ENCODE peak calls at places on chromosomes 1 and 21, in seven cellular contexts. One of them, this sample, is unnamed.

GRCh38 chr1:32241011-32241763 is 5.8 kb upstream of the FAM167B start:
- DNase-seq in NCI-H1417: peak
- DNase-seq in RCC 7860: peak
- DNase-seq in GM23248: peak
- DNase-seq in stomach: peak
- DNase-seq in stimulated activated CD4-positive, alpha-beta T cell treated with anti-CD3 and anti-CD28 coated beads, Interleukin-15, amount 100 ng/mL, for 24 hours: peak
- DNase-seq in fibroblast of lung: peak
- DNase-seq in this sample: peak

GRCh38 chr1:242871631-242872030 is 347.1 kb upstream of the PLD5 start:
- DNase-seq in fibroblast of lung: no peak
- DNase-seq in RCC 7860: no peak
- DNase-seq in NCI-H1417: no peak
- DNase-seq in stimulated activated CD4-positive, alpha-beta T cell treated with anti-CD3 and anti-CD28 coated beads, Interleukin-15, amount 100 ng/mL, for 24 hours: no peak
- DNase-seq in stomach: no peak
- DNase-seq in GM23248: no peak
- DNase-seq in this sample: no peak

GRCh38 chr1:158095737-158096335 is 84.9 kb upstream of the CD1D start:
- DNase-seq in stomach: no peak
- DNase-seq in fibroblast of lung: no peak
- DNase-seq in stimulated activated CD4-positive, alpha-beta T cell treated with anti-CD3 and anti-CD28 coated beads, Interleukin-15, amount 100 ng/mL, for 24 hours: peak
- DNase-seq in NCI-H1417: no peak
- DNase-seq in RCC 7860: peak
- DNase-seq in GM23248: peak
- DNase-seq in this sample: peak

GRCh38 chr1:101971309-101971708 is 25.4 kb downstream of the OLFM3 start:
- DNase-seq in stomach: no peak
- DNase-seq in GM23248: no peak
- DNase-seq in fibroblast of lung: no peak
- DNase-seq in RCC 7860: no peak
- DNase-seq in NCI-H1417: no peak
- DNase-seq in stimulated activated CD4-positive, alpha-beta T cell treated with anti-CD3 and anti-CD28 coated beads, Interleukin-15, amount 100 ng/mL, for 24 hours: no peak
- DNase-seq in this sample: peak

GRCh38 chr21:43865471-43866181 is 603 bp downstream of the AGPAT3 start:
- DNase-seq in stimulated activated CD4-positive, alpha-beta T cell treated with anti-CD3 and anti-CD28 coated beads, Interleukin-15, amount 100 ng/mL, for 24 hours: peak
- DNase-seq in GM23248: peak
- DNase-seq in NCI-H1417: peak
- DNase-seq in RCC 7860: no peak
- DNase-seq in fibroblast of lung: peak
- DNase-seq in stomach: peak
- DNase-seq in this sample: peak

GRCh38 chr1:204335085-204335484 is 24.6 kb downstream of the PLEKHA6 start:
- DNase-seq in GM23248: no peak
- DNase-seq in NCI-H1417: no peak
- DNase-seq in RCC 7860: no peak
- DNase-seq in fibroblast of lung: no peak
- DNase-seq in stomach: no peak
- DNase-seq in stimulated activated CD4-positive, alpha-beta T cell treated with anti-CD3 and anti-CD28 coated beads, Interleukin-15, amount 100 ng/mL, for 24 hours: no peak
- DNase-seq in this sample: no peak

GRCh38 chr1:227899141-227899819 is 48.5 kb downstream of the WNT9A start:
- DNase-seq in stomach: no peak
- DNase-seq in fibroblast of lung: no peak
- DNase-seq in GM23248: no peak
- DNase-seq in RCC 7860: no peak
- DNase-seq in NCI-H1417: no peak
- DNase-seq in stimulated activated CD4-positive, alpha-beta T cell treated with anti-CD3 and anti-CD28 coated beads, Interleukin-15, amount 100 ng/mL, for 24 hours: peak
- DNase-seq in this sample: no peak

GRCh38 chr21:46195595-46196195 is 11.4 kb upstream of the SPATC1L start:
- DNase-seq in NCI-H1417: no peak
- DNase-seq in stomach: peak
- DNase-seq in RCC 7860: no peak
- DNase-seq in GM23248: no peak
- DNase-seq in stimulated activated CD4-positive, alpha-beta T cell treated with anti-CD3 and anti-CD28 coated beads, Interleukin-15, amount 100 ng/mL, for 24 hours: no peak
- DNase-seq in fibroblast of lung: no peak
- DNase-seq in this sample: no peak

GRCh38 chr1:109528296-109528695 is 11.4 kb upstream of the GPR61 start:
- DNase-seq in fibroblast of lung: no peak
- DNase-seq in stomach: no peak
- DNase-seq in NCI-H1417: no peak
- DNase-seq in stimulated activated CD4-positive, alpha-beta T cell treated with anti-CD3 and anti-CD28 coated beads, Interleukin-15, amount 100 ng/mL, for 24 hours: no peak
- DNase-seq in RCC 7860: no peak
- DNase-seq in GM23248: no peak
- DNase-seq in this sample: no peak

GRCh38 chr1:33300673-33301072 is 20.2 kb downstream of the A3GALT2 start:
- DNase-seq in fibroblast of lung: peak
- DNase-seq in NCI-H1417: no peak
- DNase-seq in GM23248: peak
- DNase-seq in RCC 7860: no peak
- DNase-seq in stomach: peak
- DNase-seq in stimulated activated CD4-positive, alpha-beta T cell treated with anti-CD3 and anti-CD28 coated beads, Interleukin-15, amount 100 ng/mL, for 24 hours: no peak
- DNase-seq in this sample: peak

GRCh38 chr1:200487650-200488049 is 77.8 kb upstream of the ZNF281 start:
- DNase-seq in stomach: no peak
- DNase-seq in fibroblast of lung: no peak
- DNase-seq in GM23248: no peak
- DNase-seq in NCI-H1417: no peak
- DNase-seq in stimulated activated CD4-positive, alpha-beta T cell treated with anti-CD3 and anti-CD28 coated beads, Interleukin-15, amount 100 ng/mL, for 24 hours: no peak
- DNase-seq in RCC 7860: no peak
- DNase-seq in this sample: no peak

GRCh38 chr1:12179111-12179519 is 12.3 kb downstream of the TNFRSF1B start:
- DNase-seq in NCI-H1417: no peak
- DNase-seq in stimulated activated CD4-positive, alpha-beta T cell treated with anti-CD3 and anti-CD28 coated beads, Interleukin-15, amount 100 ng/mL, for 24 hours: peak
- DNase-seq in stomach: no peak
- DNase-seq in fibroblast of lung: peak
- DNase-seq in RCC 7860: peak
- DNase-seq in GM23248: no peak
- DNase-seq in this sample: peak

GRCh38 chr1:115647919-115648597 is 6.3 kb downstream of the VANGL1 start:
- DNase-seq in RCC 7860: no peak
- DNase-seq in NCI-H1417: no peak
- DNase-seq in stimulated activated CD4-positive, alpha-beta T cell treated with anti-CD3 and anti-CD28 coated beads, Interleukin-15, amount 100 ng/mL, for 24 hours: no peak
- DNase-seq in stomach: no peak
- DNase-seq in GM23248: no peak
- DNase-seq in fibroblast of lung: no peak
- DNase-seq in this sample: no peak

GRCh38 chr21:38438476-38438893 is 59.8 kb downstream of the ERG start:
- DNase-seq in stimulated activated CD4-positive, alpha-beta T cell treated with anti-CD3 and anti-CD28 coated beads, Interleukin-15, amount 100 ng/mL, for 24 hours: no peak
- DNase-seq in RCC 7860: peak
- DNase-seq in stomach: no peak
- DNase-seq in GM23248: peak
- DNase-seq in NCI-H1417: no peak
- DNase-seq in fibroblast of lung: peak
- DNase-seq in this sample: peak

GRCh38 chr1:18950415-18951026 is 6.0 kb downstream of the IFFO2 start:
- DNase-seq in stomach: no peak
- DNase-seq in fibroblast of lung: no peak
- DNase-seq in RCC 7860: no peak
- DNase-seq in stimulated activated CD4-positive, alpha-beta T cell treated with anti-CD3 and anti-CD28 coated beads, Interleukin-15, amount 100 ng/mL, for 24 hours: peak
- DNase-seq in NCI-H1417: no peak
- DNase-seq in GM23248: peak
- DNase-seq in this sample: peak

GRCh38 chr1:3472088-3472850 is 17.8 kb downstream of the ARHGEF16 start:
- DNase-seq in fibroblast of lung: no peak
- DNase-seq in NCI-H1417: no peak
- DNase-seq in RCC 7860: no peak
- DNase-seq in stimulated activated CD4-positive, alpha-beta T cell treated with anti-CD3 and anti-CD28 coated beads, Interleukin-15, amount 100 ng/mL, for 24 hours: no peak
- DNase-seq in GM23248: no peak
- DNase-seq in stomach: no peak
- DNase-seq in this sample: no peak

GRCh38 chr1:179926494-179927205 is 28.0 kb upstream of the CEP350 start:
- DNase-seq in fibroblast of lung: peak
- DNase-seq in NCI-H1417: no peak
- DNase-seq in RCC 7860: no peak
- DNase-seq in GM23248: peak
- DNase-seq in stimulated activated CD4-positive, alpha-beta T cell treated with anti-CD3 and anti-CD28 coated beads, Interleukin-15, amount 100 ng/mL, for 24 hours: no peak
- DNase-seq in stomach: no peak
- DNase-seq in this sample: peak

GRCh38 chr1:72230746-72231145 is 51.6 kb downstream of the NEGR1 start:
- DNase-seq in stomach: no peak
- DNase-seq in RCC 7860: no peak
- DNase-seq in fibroblast of lung: peak
- DNase-seq in NCI-H1417: no peak
- DNase-seq in stimulated activated CD4-positive, alpha-beta T cell treated with anti-CD3 and anti-CD28 coated beads, Interleukin-15, amount 100 ng/mL, for 24 hours: no peak
- DNase-seq in GM23248: peak
- DNase-seq in this sample: peak

GRCh38 chr1:20008391-20008841 is 29.0 kb upstream of the PLA2G2A start:
- DNase-seq in GM23248: peak
- DNase-seq in RCC 7860: no peak
- DNase-seq in NCI-H1417: no peak
- DNase-seq in stimulated activated CD4-positive, alpha-beta T cell treated with anti-CD3 and anti-CD28 coated beads, Interleukin-15, amount 100 ng/mL, for 24 hours: no peak
- DNase-seq in fibroblast of lung: peak
- DNase-seq in stomach: no peak
- DNase-seq in this sample: peak

GRCh38 chr1:21936366-21937031 is 611 bp downstream of the HSPG2 start:
- DNase-seq in fibroblast of lung: no peak
- DNase-seq in RCC 7860: no peak
- DNase-seq in GM23248: peak
- DNase-seq in NCI-H1417: peak
- DNase-seq in stimulated activated CD4-positive, alpha-beta T cell treated with anti-CD3 and anti-CD28 coated beads, Interleukin-15, amount 100 ng/mL, for 24 hours: peak
- DNase-seq in stomach: no peak
- DNase-seq in this sample: no peak

GRCh38 chr21:18030248-18030647 is 211.1 kb upstream of the C21orf91 start:
- DNase-seq in stomach: no peak
- DNase-seq in stimulated activated CD4-positive, alpha-beta T cell treated with anti-CD3 and anti-CD28 coated beads, Interleukin-15, amount 100 ng/mL, for 24 hours: peak
- DNase-seq in NCI-H1417: no peak
- DNase-seq in GM23248: no peak
- DNase-seq in fibroblast of lung: no peak
- DNase-seq in RCC 7860: no peak
- DNase-seq in this sample: no peak

This sample was measured in cardiac fibroblast.